ENCODE peak calls at places on chromosomes 5 and 9, in six cellular contexts. Q, K, C, L, I and G are unnamed samples.

GRCh38 chr5:163565492-163565891 is 60.1 kb downstream of the MAT2B start:
- DNase-seq in Q (no peak), K (no peak), C (no peak), L (no peak), I (no peak), G (no peak)

GRCh38 chr9:77981332-77981731 is 50.3 kb downstream of the GNAQ start:
- DNase-seq in Q (peak; percentile 66), K (no peak), C (no peak), L (no peak), I (no peak), G (peak; percentile 61)

GRCh38 chr5:134444941-134445471 is 33.3 kb upstream of the CDKN2AIPNL start:
- DNase-seq in Q (no peak), K (no peak), C (no peak), L (no peak), I (no peak), G (no peak)

GRCh38 chr5:53017383-53017782 is 28.2 kb downstream of the ITGA2 start:
- DNase-seq in Q (no peak), K (no peak), C (no peak), L (no peak), I (no peak), G (no peak)

GRCh38 chr5:53547226-53547625 is 13.2 kb upstream of the NDUFS4 start:
- DNase-seq in Q (no peak), K (no peak), C (no peak), L (no peak), I (no peak), G (no peak)

GRCh38 chr9:8346291-8346690 is 546.7 kb upstream of the DMAC1 start:
- DNase-seq in Q (no peak), K (no peak), C (no peak), L (no peak), I (no peak), G (peak; percentile 2)

GRCh38 chr5:159441441-159441840 is 111.2 kb upstream of the IL12B start:
- DNase-seq in Q (peak; percentile 58), K (peak; percentile 17), C (peak; percentile 31), L (no peak), I (peak; percentile 16), G (no peak)

GRCh38 chr9:4489562-4489918 is 728 bp upstream of the SLC1A1 start:
- DNase-seq in Q (peak; percentile 16), K (no peak), C (peak; percentile 40), L (no peak), I (no peak), G (no peak)

GRCh38 chr5:67396975-67397374 is 200.4 kb upstream of the CD180 start:
- DNase-seq in Q (no peak), K (no peak), C (no peak), L (no peak), I (no peak), G (no peak)

GRCh38 chr9:128121924-128122808 is 5.4 kb downstream of the PTGES2 start:
- DNase-seq in Q (no peak), K (no peak), C (no peak), L (no peak), I (no peak), G (no peak)

GRCh38 chr5:42944989-42945388 is 95.1 kb downstream of the ANXA2R start:
- DNase-seq in Q (peak; percentile 69), K (no peak), C (no peak), L (no peak), I (no peak), G (peak; percentile 96)

GRCh38 chr5:33536802-33537201 is 96.0 kb downstream of the TARS1 start:
- DNase-seq in Q (no peak), K (no peak), C (no peak), L (no peak), I (no peak), G (no peak)

GRCh38 chr5:40240111-40240510 is 439.6 kb upstream of the PTGER4 start:
- DNase-seq in Q (peak; percentile 12), K (no peak), C (no peak), L (no peak), I (no peak), G (peak; percentile 43)

GRCh38 chr5:12840972-12841371 is 936.7 kb upstream of the CTNND2 start:
- DNase-seq in Q (no peak), K (no peak), C (no peak), L (no peak), I (no peak), G (no peak)

GRCh38 chr5:12848709-12849108 is 944.5 kb upstream of the CTNND2 start:
- DNase-seq in Q (no peak), K (no peak), C (no peak), L (no peak), I (no peak), G (no peak)

GRCh38 chr5:12845549-12846159 is 941.4 kb upstream of the CTNND2 start:
- DNase-seq in Q (no peak), K (no peak), C (no peak), L (no peak), I (no peak), G (no peak)
- TF ChIP-seq SMC3 in Q (no peak), K (no peak), C (no peak), L (no peak), I (no peak), G (no peak)

GRCh38 chr5:141298376-141298775 is 5.5 kb downstream of the SLC25A2 start:
- DNase-seq in Q (no peak), K (no peak), C (no peak), L (no peak), I (no peak), G (no peak)
- TF ChIP-seq SMC3 in Q (no peak), K (no peak), C (no peak), L (no peak), I (no peak), G (no peak)

GRCh38 chr9:35905912-35906679 is at the start of gene HRCT1:
- DNase-seq in Q (peak; percentile 91), K (no peak), C (no peak), L (no peak), I (peak; percentile 77), G (peak; percentile 94)

GRCh38 chr9:35904338-35904737 is 1.7 kb upstream of the HRCT1 start:
- DNase-seq in Q (no peak), K (no peak), C (no peak), L (no peak), I (no peak), G (no peak)

GRCh38 chr9:35906923-35907699 is 1.1 kb downstream of the HRCT1 start:
- DNase-seq in Q (peak; percentile 46), K (no peak), C (no peak), L (no peak), I (no peak), G (peak; percentile 75)

GRCh38 chr9:35904966-35905781 is 828 bp upstream of the HRCT1 start:
- DNase-seq in Q (peak; percentile 25), K (no peak), C (no peak), L (no peak), I (no peak), G (peak; percentile 74)

GRCh38 chr9:35903049-35903448 is 3.0 kb upstream of the HRCT1 start:
- DNase-seq in Q (peak; percentile 79), K (peak; percentile 51), C (peak; percentile 72), L (no peak), I (peak; percentile 65), G (peak; percentile 65)
- TF ChIP-seq SMC3 in Q (peak; percentile 84), K (peak; percentile 40), C (peak; percentile 69), L (peak; percentile 45), I (peak; percentile 52), G (peak; percentile 73)

GRCh38 chr9:122090287-122090883 is 2.7 kb downstream of the TTLL11 start:
- DNase-seq in Q (no peak), K (no peak), C (no peak), L (no peak), I (peak; percentile 18), G (no peak)

GRCh38 chr9:122088880-122089567 is 4.1 kb downstream of the TTLL11 start:
- DNase-seq in Q (no peak), K (peak; percentile 35), C (no peak), L (no peak), I (no peak), G (no peak)

GRCh38 chr9:122092611-122093506 is at the start of gene TTLL11:
- DNase-seq in Q (peak; percentile 93), K (peak; percentile 95), C (peak; percentile 98), L (peak; percentile 48), I (peak; percentile 85), G (peak; percentile 91)

GRCh38 chr9:122091682-122092592 is 1.2 kb downstream of the TTLL11 start:
- DNase-seq in Q (no peak), K (no peak), C (no peak), L (no peak), I (no peak), G (no peak)

GRCh38 chr9:122090981-122091380 is 2.1 kb downstream of the TTLL11 start:
- DNase-seq in Q (no peak), K (no peak), C (no peak), L (no peak), I (no peak), G (no peak)
- TF ChIP-seq SMC3 in Q (no peak), K (no peak), C (no peak), L (no peak), I (no peak), G (no peak)

GRCh38 chr5:109352024-109352423 is 57.8 kb downstream of the PJA2 start:
- DNase-seq in Q (no peak), K (no peak), C (no peak), L (no peak), I (no peak), G (no peak)
- TF ChIP-seq SMC3 in Q (no peak), K (no peak), C (no peak), L (no peak), I (no peak), G (no peak)

GRCh38 chr5:143572270-143572669 is 168.8 kb upstream of the NR3C1 start:
- DNase-seq in Q (no peak), K (no peak), C (no peak), L (no peak), I (no peak), G (no peak)
- TF ChIP-seq SMC3 in Q (no peak), K (no peak), C (no peak), L (no peak), I (no peak), G (no peak)

DNA sequence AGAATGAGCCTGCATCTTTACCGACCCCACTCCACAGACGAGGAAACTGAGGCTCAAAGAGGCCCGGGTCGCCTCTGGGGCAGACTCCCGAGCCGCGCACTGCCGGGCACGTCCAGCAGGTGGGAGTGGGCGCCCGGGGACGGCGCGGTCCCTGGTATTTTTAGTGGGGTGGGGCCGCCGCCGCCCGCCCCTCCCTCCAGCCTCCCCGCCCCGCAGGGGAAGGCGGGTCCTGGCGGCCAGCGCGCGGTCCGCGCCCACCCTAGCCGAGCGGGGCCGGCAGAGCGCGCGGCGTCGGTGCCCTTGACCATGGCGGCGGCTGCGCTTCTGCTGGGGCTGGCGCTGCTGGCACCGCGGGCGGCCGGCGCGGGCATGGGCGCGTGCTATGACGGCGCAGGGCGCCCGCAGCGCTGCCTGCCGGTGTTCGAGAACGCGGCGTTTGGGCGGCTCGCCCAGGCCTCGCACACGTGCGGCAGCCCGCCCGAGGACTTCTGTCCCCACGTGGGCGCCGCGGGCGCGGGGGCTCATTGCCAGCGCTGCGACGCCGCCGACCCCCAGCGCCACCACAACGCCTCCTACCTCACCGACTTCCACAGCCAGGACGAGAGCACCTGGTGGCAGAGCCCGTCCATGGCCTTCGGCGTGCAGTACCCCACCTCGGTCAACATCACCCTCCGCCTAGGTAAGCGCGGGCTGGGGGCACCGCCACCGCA is at the start of gene LAMC3:
- DNase-seq in Q (peak; percentile 52), K (peak; percentile 67), C (peak; percentile 84), L (no peak), I (no peak), G (no peak)
- TF ChIP-seq SMC3 in Q (peak; percentile 63), K (no peak), C (peak; percentile 11), L (no peak), I (no peak), G (no peak)